ENCODE peak calls at places on chromosome 1, in five cellular contexts. B is stimulated activated CD4-positive, alpha-beta T cell treated with anti-CD3 and anti-CD28 coated beads, Interleukin-12 subunit alpha, Interleukin-12 subunit beta, amount 100 ng/mL, for 48 hours; F is activated naive CD8-positive, alpha-beta T cell treated with anti-CD3 and anti-CD28 coated beads, Interleukin-2, amount 10 ng/mL, durations not matched to agents 7 days and 5 days; H is globus pallidus; P is posterior cingulate gyrus. L is an unnamed sample.

GRCh38 chr1:6448749-6449631 is 17.0 kb downstream of the TNFRSF25 start:
- DNase-seq in B (no peak), F (no peak), H (no peak), P (no peak), L (peak; percentile 24)

GRCh38 chr1:69305621-69306020 is 262.1 kb upstream of the LRRC7 start:
- DNase-seq in B (no peak), F (no peak), H (no peak), P (no peak), L (no peak)

GRCh38 chr1:40243371-40243770 is 4.4 kb upstream of the TMCO2 start:
- DNase-seq in B (no peak), F (no peak), H (no peak), P (no peak), L (no peak)

GRCh38 chr1:205451759-205452164 is 4.1 kb downstream of the BLACAT1 start:
- DNase-seq in B (no peak), F (no peak), H (no peak), P (no peak), L (no peak)

GRCh38 chr1:109657395-109657794 is 1.5 kb downstream of the GSTM4 start:
- DNase-seq in B (no peak), F (no peak), H (no peak), P (no peak), L (no peak)

GRCh38 chr1:204102029-204102611 is 29.2 kb downstream of the SOX13 start:
- DNase-seq in B (no peak), F (no peak), H (no peak), P (no peak), L (no peak)

GRCh38 chr1:55257958-55258357 is 42.8 kb upstream of the USP24 start:
- DNase-seq in B (no peak), F (peak; percentile 72), H (no peak), P (no peak), L (no peak)

GRCh38 chr1:159441360-159441759 is 1.8 kb downstream of the OR10J1 start:
- DNase-seq in B (no peak), F (no peak), H (peak; percentile 43), P (no peak), L (peak; percentile 16)

L was measured in Ammon's horn.